ENCODE peak calls at places on chromosome 15, in five cellular contexts. N, D, L, P and I are unnamed samples.

GRCh38 chr15:42494998-42495360 is 455 bp upstream of the SNAP23 start:
- DNase-seq in N (peak; percentile 76), D (peak; percentile 79), L (no peak), P (peak; percentile 70), I (no peak)

GRCh38 chr15:36230741-36231140 is 348.7 kb upstream of the CDIN1 start:
- DNase-seq in N (no peak), D (no peak), L (no peak), P (no peak), I (no peak)

GRCh38 chr15:57606816-57607215 is 15.1 kb downstream of the MYZAP start:
- DNase-seq in N (no peak), D (no peak), L (no peak), P (no peak), I (no peak)

GRCh38 chr15:63483521-63484371 is 20.6 kb upstream of the USP3 start:
- DNase-seq in N (no peak), D (no peak), L (no peak), P (no peak), I (no peak)

GRCh38 chr15:77030042-77030927 is 35.4 kb downstream of the PSTPIP1 start:
- DNase-seq in N (peak; percentile 5), D (peak; percentile 14), L (peak; percentile 48), P (peak; percentile 9), I (no peak)

GRCh38 chr15:37034835-37035234 is 65.5 kb downstream of the MEIS2 start:
- DNase-seq in N (no peak), D (no peak), L (no peak), P (no peak), I (no peak)

GRCh38 chr15:86877171-86877631 is 797.5 kb downstream of the AGBL1 start:
- DNase-seq in N (no peak), D (no peak), L (no peak), P (no peak), I (no peak)

GRCh38 chr15:43329222-43329959 is 982 bp downstream of the LCMT2 start:
- DNase-seq in N (no peak), D (peak; percentile 29), L (no peak), P (peak; percentile 19), I (peak; percentile 2)

GRCh38 chr15:58081446-58081845 is 15.9 kb upstream of the ALDH1A2 start:
- DNase-seq in N (no peak), D (no peak), L (no peak), P (no peak), I (no peak)

GRCh38 chr15:76175442-76175841 is 115.7 kb downstream of the TMEM266 start:
- DNase-seq in N (no peak), D (no peak), L (no peak), P (no peak), I (no peak)

GRCh38 chr15:91782221-91782620 is 71.3 kb upstream of the SLCO3A1 start:
- DNase-seq in N (no peak), D (peak; percentile 10), L (no peak), P (no peak), I (no peak)

GRCh38 chr15:101528108-101528916 is 38.8 kb upstream of the PCSK6 start:
- DNase-seq in N (peak; percentile 58), D (no peak), L (no peak), P (peak; percentile 43), I (no peak)

GRCh38 chr15:78628227-78628626 is 7.4 kb upstream of the CHRNA3 start:
- DNase-seq in N (no peak), D (no peak), L (peak; percentile 12), P (no peak), I (no peak)

GRCh38 chr15:79172801-79173460 is 82.4 kb upstream of the RASGRF1 start:
- DNase-seq in N (no peak), D (no peak), L (no peak), P (no peak), I (no peak)

GRCh38 chr15:66588537-66588936 is 22.7 kb upstream of the LCTL start:
- DNase-seq in N (no peak), D (no peak), L (no peak), P (no peak), I (no peak)

GRCh38 chr15:31265090-31265870 is 61.4 kb upstream of the KLF13 start:
- DNase-seq in N (peak; percentile 4), D (no peak), L (peak; percentile 58), P (peak; percentile 8), I (no peak)

GRCh38 chr15:57932348-57932747 is 133.2 kb downstream of the ALDH1A2 start:
- DNase-seq in N (no peak), D (no peak), L (no peak), P (no peak), I (no peak)

GRCh38 chr15:76012021-76012551 is at the start of gene NRG4:
- DNase-seq in N (no peak), D (no peak), L (no peak), P (no peak), I (peak; percentile 9)

GRCh38 chr15:29348308-29348914 is 78.8 kb upstream of the NSMCE3 start:
- DNase-seq in N (no peak), D (peak; percentile 77), L (no peak), P (peak; percentile 33), I (no peak)

GRCh38 chr15:90560229-90560771 is 30.6 kb downstream of the CRTC3 start:
- DNase-seq in N (peak; percentile 75), D (no peak), L (peak; percentile 82), P (peak; percentile 68), I (peak; percentile 56)

GRCh38 chr15:58309993-58310928 is 121.5 kb upstream of the LIPC start:
- DNase-seq in N (peak; percentile 71), D (peak; percentile 67), L (peak; percentile 64), P (peak; percentile 25), I (no peak)

DNA sequence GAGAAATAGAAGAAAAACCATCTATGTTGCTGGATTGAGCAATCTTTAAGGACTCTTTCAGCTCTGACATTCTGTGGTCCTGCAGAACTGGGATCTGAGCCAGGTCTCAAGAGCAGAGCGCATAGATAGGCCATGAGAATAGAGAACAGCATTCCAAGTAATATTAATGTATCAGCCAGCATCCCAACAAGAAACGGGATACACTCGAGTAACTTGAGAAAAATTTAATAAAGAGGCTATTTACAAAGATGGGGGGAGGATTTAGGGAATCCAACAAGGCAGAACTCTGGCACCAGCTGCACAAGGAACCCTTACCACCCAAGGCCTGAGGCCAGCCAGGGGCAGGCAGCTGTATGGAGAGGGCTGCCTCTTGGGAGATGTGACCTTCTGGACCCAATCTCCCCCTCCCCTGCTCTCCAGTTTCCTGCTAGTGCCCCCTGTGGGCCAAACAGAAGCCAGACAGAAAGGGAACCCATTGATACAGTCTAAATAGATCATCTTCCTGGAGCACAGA is 8.2 kb downstream of the TMOD2 start:
- DNase-seq in N (peak; percentile 60), D (no peak), L (no peak), P (peak; percentile 73), I (peak; percentile 52)
- TF ChIP-seq CTCF in N (peak; percentile 22), D (peak; percentile 25), L (no peak), P (no peak), I (no peak)

GRCh38 chr15:93037341-93038063 is 51.5 kb downstream of the RGMA start:
- DNase-seq in N (peak; percentile 62), D (peak; percentile 57), L (peak; percentile 79), P (no peak), I (peak; percentile 73)
- H3K27ac ChIP-seq in N (peak overlapping the region; percentile 34), D (no peak overlapping the region), L (no peak overlapping the region), P (no peak overlapping the region), I (no peak overlapping the region)

GRCh38 chr15:67836134-67836455 is 3.8 kb downstream of the RNU6-1 start:
- DNase-seq in N (no peak), D (no peak), L (no peak), P (no peak), I (no peak)
- H3K27me3 ChIP-seq in N (peaks cover 51% of the 10 kb centered on the region), D (peaks cover 48% of the 10 kb centered on the region), L (no peaks in the 10 kb centered on the region), P (peaks cover 34% of the 10 kb centered on the region), I (peaks cover 73% of the 10 kb centered on the region)

DNA sequence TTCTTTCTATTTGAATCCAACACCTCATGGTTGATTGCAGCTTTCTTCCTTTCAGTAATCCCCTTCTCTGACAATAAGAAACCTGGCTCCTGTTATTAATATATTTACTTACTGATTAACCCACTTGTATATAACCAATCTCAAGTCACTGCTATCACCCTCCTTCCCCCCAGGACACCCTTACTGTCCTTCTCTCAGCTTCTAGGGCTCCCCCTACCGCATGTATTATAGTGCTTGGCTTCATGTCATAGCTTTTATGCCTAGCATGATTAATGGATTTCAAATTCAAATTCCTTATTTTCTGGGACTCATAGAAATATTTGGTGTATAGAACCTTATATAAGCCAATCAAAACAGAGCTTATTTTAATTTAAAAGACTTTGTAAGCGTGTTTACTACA is 75.7 kb upstream of the BNIP2 start:
- DNase-seq in N (no peak), D (no peak), L (no peak), P (no peak), I (no peak)
- TF ChIP-seq CTCF in N (no peak), D (no peak), L (no peak), P (no peak), I (peak; percentile 38)

GRCh38 chr15:96213045-96213444 is 117.5 kb upstream of the NR2F2 start:
- DNase-seq in N (no peak), D (no peak), L (no peak), P (no peak), I (no peak)
- H3K27ac ChIP-seq in N (no peak overlapping the region), D (no peak overlapping the region), L (no peak overlapping the region), P (no peak overlapping the region), I (no peak overlapping the region)

DNA sequence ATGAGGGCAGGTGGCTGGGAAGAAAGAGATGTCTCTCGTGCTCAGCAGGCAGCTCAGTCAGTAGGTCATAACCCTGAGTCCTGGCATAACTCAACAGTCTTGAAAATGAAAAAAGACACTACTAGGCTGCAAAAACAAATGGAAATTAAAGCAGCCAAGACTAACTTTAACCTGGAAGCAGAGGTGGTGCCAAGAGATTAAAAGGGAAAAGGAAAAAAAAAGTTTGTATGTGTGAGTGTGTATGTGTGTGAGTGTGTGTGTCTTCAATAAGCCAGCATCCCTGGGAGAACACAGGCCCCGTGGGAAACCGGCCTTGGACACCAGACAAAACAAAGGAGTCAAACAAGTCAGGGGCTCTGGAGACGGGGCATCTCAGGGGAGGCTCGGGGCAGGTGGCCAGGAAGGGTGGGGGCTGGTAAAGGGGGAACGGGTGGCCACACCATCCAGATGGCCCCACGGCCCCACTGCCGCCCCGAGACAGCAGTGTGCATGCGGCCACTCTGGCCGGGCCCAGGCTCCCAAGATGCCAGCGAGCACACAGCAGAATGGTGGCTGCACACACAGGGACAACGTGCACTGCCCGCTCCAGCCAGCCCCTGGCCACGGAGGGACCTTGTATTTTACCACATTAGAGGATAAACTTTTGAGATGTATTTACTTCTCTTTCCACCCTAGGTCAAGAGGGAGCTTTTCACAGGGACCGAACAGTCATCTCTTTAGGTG is 23.8 kb downstream of the CYFIP1 start:
- DNase-seq in N (peak; percentile 66), D (no peak), L (peak; percentile 83), P (no peak), I (no peak)
- H3K27me3 ChIP-seq in N (no peaks in the 10 kb centered on the region), D (no peaks in the 10 kb centered on the region), L (no peaks in the 10 kb centered on the region), P (no peaks in the 10 kb centered on the region), I (no peaks in the 10 kb centered on the region)

GRCh38 chr15:45251888-45252287 is at the start of gene SLC28A2:
- DNase-seq in N (no peak), D (no peak), L (no peak), P (no peak), I (no peak)

GRCh38 chr15:45249125-45249780 is 2.8 kb upstream of the SLC28A2 start:
- DNase-seq in N (no peak), D (no peak), L (no peak), P (no peak), I (no peak)

GRCh38 chr15:45254405-45255293 is 2.6 kb downstream of the SLC28A2 start:
- DNase-seq in N (no peak), D (no peak), L (no peak), P (no peak), I (peak; percentile 75)

DNA sequence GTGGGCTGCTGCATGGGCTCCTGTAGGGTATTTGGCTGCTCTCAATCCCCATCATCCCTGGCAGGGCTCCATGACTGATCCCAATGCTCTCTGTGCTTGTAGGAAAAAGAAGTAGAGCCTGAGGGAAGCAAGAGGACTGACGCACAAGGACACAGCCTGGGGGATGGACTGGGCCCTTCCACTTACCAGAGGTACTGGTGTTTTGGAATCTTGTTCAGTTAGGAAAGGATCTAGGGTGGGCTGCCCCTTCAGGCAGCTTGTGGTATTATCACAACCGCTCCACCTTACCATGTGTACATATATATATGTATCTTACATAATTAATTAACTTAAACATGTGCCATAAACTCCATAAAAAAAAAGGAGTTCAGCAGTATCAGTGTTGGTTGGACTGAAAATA is 1.3 kb downstream of the SLC28A2 start:
- DNase-seq in N (no peak), D (no peak), L (no peak), P (no peak), I (no peak)
- TF ChIP-seq CTCF in N (no peak), D (peak; percentile 17), L (no peak), P (no peak), I (peak; percentile 39)